ENCODE peak calls at places on chromosomes 1 and 21, in five cellular contexts. J is WERI-Rb-1, K is dorsolateral prefrontal cortex, H is foreskin fibroblast, O is fibroblast of lung. L is an unnamed sample.
A peak's percentile ranks its signal among the peaks of the same experiment; 100 is the strongest.

GRCh38 chr1:204670152-204670927 is 15.2 kb downstream of the LRRN2 start:
- DNase-seq in H (peak; percentile 64), J (no peak), K (no peak), O (peak; percentile 19), L (no peak)

GRCh38 chr1:230112131-230112701 is 45.2 kb downstream of the GALNT2 start:
- DNase-seq in O (peak; percentile 43), J (peak; percentile 80), H (no peak), K (peak; percentile 67), L (peak; percentile 69)

GRCh38 chr1:61687901-61688300 is 37.0 kb downstream of the TM2D1 start:
- DNase-seq in O (no peak), J (no peak), K (no peak), H (no peak), L (no peak)

GRCh38 chr1:57091642-57092041 is 125.8 kb upstream of the C8B start:
- DNase-seq in H (no peak), J (no peak), K (no peak), O (no peak), L (no peak)

GRCh38 chr1:40625076-40625475 is 40.4 kb downstream of the RIMS3 start:
- DNase-seq in O (no peak), H (peak; percentile 35), J (peak; percentile 51), K (peak; percentile 61), L (peak; percentile 59)

GRCh38 chr21:15285567-15285966 is 220.8 kb upstream of the NRIP1 start:
- DNase-seq in O (no peak), H (no peak), K (no peak), J (no peak), L (no peak)

GRCh38 chr1:176205322-176205914 is 1.7 kb downstream of the COP1 start:
- DNase-seq in H (peak; percentile 16), K (no peak), J (no peak), O (peak; percentile 23), L (no peak)

GRCh38 chr1:227948493-227949260 is 945 bp upstream of the WNT9A start:
- DNase-seq in H (no peak), O (no peak), J (no peak), K (no peak), L (peak; percentile 36)

GRCh38 chr1:164223378-164223777 is 335.6 kb upstream of the PBX1 start:
- DNase-seq in K (no peak), H (no peak), O (no peak), J (no peak), L (no peak)

GRCh38 chr1:248046536-248046935 is at the start of gene OR2L3:
- DNase-seq in J (no peak), H (no peak), O (no peak), K (no peak), L (no peak)

GRCh38 chr1:118588566-118588965 is 399.6 kb downstream of the TBX15 start:
- DNase-seq in O (no peak), J (no peak), K (no peak), H (no peak), L (no peak)

GRCh38 chr21:46327711-46328110 is 3.8 kb downstream of the PCNT start:
- DNase-seq in O (no peak), H (no peak), K (no peak), J (no peak), L (no peak)

GRCh38 chr1:152141971-152142584 is 16.9 kb downstream of the RPTN start:
- DNase-seq in J (peak; percentile 69), H (peak; percentile 83), K (no peak), O (peak; percentile 71), L (peak; percentile 41)

GRCh38 chr21:46212721-46213484 is 15.7 kb downstream of the LSS start:
- DNase-seq in H (no peak), O (no peak), K (no peak), J (no peak), L (no peak)

GRCh38 chr1:15248238-15248637 is 1.2 kb downstream of the FHAD1 start:
- DNase-seq in K (no peak), H (no peak), O (no peak), J (no peak), L (no peak)

GRCh38 chr1:32199717-32200072 is 700 bp upstream of the CCDC28B start:
- DNase-seq in H (peak; percentile 54), J (no peak), O (no peak), K (no peak), L (peak; percentile 75)

GRCh38 chr1:47720100-47720499 is 277.1 kb downstream of the TRABD2B start:
- DNase-seq in O (no peak), K (no peak), H (no peak), J (no peak), L (peak; percentile 31)

GRCh38 chr1:84847253-84848247 is 45.5 kb downstream of the LPAR3 start:
- DNase-seq in J (no peak), H (peak; percentile 99), K (peak; percentile 57), O (peak; percentile 97), L (no peak)

GRCh38 chr1:12615916-12616708 is 1.9 kb downstream of the DHRS3 start:
- DNase-seq in H (peak; percentile 75), K (no peak), O (no peak), J (peak; percentile 24), L (peak; percentile 84)

GRCh38 chr1:166470465-166470864 is 303.7 kb upstream of the FAM78B start:
- DNase-seq in K (no peak), O (no peak), J (no peak), H (no peak), L (no peak)

GRCh38 chr1:28395181-28395580 is 25.6 kb downstream of the PHACTR4 start:
- DNase-seq in K (no peak), H (no peak), J (no peak), O (peak; percentile 22), L (no peak)

GRCh38 chr1:156826596-156826995 is 9.9 kb upstream of the SH2D2A start:
- DNase-seq in K (no peak), O (no peak), J (no peak), H (no peak), L (no peak)

GRCh38 chr1:33349081-33349759 is 28.3 kb upstream of the A3GALT2 start:
- DNase-seq in O (peak; percentile 47), K (peak; percentile 63), J (peak; percentile 36), H (peak; percentile 66), L (no peak)

GRCh38 chr1:199174336-199174735 is 535.5 kb downstream of the PTPRC start:
- DNase-seq in K (no peak), H (no peak), J (no peak), O (no peak), L (no peak)

GRCh38 chr1:66300986-66301451 is 232.9 kb upstream of the SGIP1 start:
- DNase-seq in O (peak; percentile 68), K (no peak), H (peak; percentile 74), J (no peak), L (no peak)

GRCh38 chr1:153648000-153648643 is 10.4 kb upstream of the SNAPIN start:
- DNase-seq in O (no peak), K (no peak), H (no peak), J (no peak), L (no peak)

GRCh38 chr1:203051841-203052324 is 25.6 kb downstream of the PPFIA4 start:
- DNase-seq in O (no peak), H (no peak), J (peak; percentile 61), K (no peak), L (no peak)

DNA sequence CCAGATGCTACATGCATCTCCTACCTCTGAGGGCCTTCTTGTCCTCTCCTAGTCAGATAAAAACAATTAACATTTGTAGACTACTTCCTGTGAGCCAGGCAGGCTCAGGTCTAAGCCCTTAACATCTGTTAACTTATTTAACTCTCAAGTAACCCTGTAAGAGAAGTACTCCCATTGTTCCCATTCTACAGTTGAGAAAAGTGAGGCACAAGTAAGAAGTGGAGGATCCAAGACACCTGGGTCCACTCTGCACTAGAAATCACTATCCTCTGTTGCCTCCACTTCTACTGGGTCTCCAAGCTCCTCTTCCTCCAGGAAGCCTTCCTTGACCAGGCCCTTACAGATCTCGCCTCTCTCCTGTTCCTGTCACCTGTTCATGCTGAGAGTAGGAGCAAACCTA is 9.7 kb downstream of the C1orf216 start:
- DNase-seq in K (no peak), O (no peak), J (no peak), H (no peak), L (no peak)
- H3K4me3 ChIP-seq in K (no peak overlapping the region), O (no peak overlapping the region), J (peak overlapping the region; percentile 85), H (no peak overlapping the region), L (no peak overlapping the region)

DNA sequence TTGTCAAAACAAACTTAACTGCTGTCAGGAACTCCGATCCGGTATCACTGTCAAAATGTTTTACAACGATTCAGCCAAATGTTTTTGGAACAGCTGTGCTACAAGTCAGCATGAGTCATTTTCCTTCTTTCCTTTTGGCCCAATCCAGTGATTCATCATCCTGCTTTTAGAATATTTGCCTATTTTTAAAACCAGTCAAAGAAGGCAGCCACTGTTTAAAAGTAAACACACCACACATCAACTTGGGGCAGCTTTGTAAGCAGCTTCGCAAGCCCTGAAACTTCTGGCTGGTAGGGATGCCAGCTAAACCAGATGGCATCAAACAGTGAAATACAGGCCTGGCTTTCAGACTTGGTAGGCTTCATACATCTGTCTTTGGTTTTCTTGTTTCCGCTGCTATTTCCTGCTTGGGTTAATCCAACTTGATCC is 14.9 kb downstream of the MAP3K7CL start:
- DNase-seq in O (peak; percentile 95), H (peak; percentile 91), J (no peak), K (no peak), L (no peak)
- H3K4me3 ChIP-seq in O (peak overlapping the region; percentile 29), H (no peak overlapping the region), J (no peak overlapping the region), K (no peak overlapping the region), L (no peak overlapping the region)

GRCh38 chr1:42333662-42334239 is 1.3 kb downstream of the FOXJ3 start:
- DNase-seq in J (no peak), H (peak; percentile 10), O (peak; percentile 22), K (no peak), L (no peak)
- H3K4me3 ChIP-seq in J (peak overlapping the region; percentile 88), H (peak overlapping the region; percentile 93), O (peak overlapping the region; percentile 95), K (peak overlapping the region; percentile 92), L (peak overlapping the region; percentile 89)

DNA sequence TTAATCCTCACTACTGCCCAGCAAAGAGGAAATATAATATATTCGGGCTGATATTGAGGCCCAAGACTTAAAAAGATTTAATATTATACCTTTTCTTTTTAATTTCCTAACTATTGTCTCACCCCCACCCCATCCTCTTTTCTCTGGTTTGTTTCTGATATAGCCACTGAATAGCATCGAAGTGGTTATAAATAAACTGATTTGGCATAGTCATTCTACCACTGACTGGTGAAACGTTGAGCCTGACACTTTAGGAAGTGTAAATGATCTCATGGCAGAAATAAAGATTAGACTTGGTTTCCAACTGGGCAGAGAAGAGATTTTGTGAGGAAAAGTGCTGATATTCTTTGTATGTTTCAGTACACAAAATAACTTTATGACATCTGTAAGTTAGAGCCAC is 39.3 kb downstream of the DTL start:
- DNase-seq in J (no peak), K (no peak), O (no peak), H (no peak), L (no peak)
- H3K4me3 ChIP-seq in J (no peak overlapping the region), K (no peak overlapping the region), O (no peak overlapping the region), H (no peak overlapping the region), L (no peak overlapping the region)